ENCODE peak calls at places on chromosomes 2 and 18, in nine cellular contexts. D is BE2C; P is stimulated activated CD8-positive, alpha-beta memory T cell treated with anti-CD3 and anti-CD28 coated beads, Interleukin-7, amount 100 ng/mL, for 1 hour; A is amygdala; M is foreskin fibroblast; F is Right ventricle myocardium inferior; E is neuronal stem cell; V is AG08395; B is stimulated activated CD4-positive, alpha-beta T cell treated with anti-CD3 and anti-CD28 coated beads, Interleukin-15, amount 100 ng/mL, for 24 hours. L is an unnamed sample.

GRCh38 chr2:241945311-241945710 is 75.8 kb downstream of the RTP5 start:
- DNase-seq in D (no peak), P (no peak), A (no peak), M (no peak), F (no peak), E (no peak), V (no peak), B (no peak), L (no peak)

GRCh38 chr2:124524155-124524910 is 499.2 kb downstream of the CNTNAP5 start:
- DNase-seq in D (no peak), P (no peak), A (no peak), M (no peak), F (no peak), E (no peak), V (no peak), B (no peak), L (no peak)

GRCh38 chr2:184554736-184555135 is 43.6 kb upstream of the ZNF804A start:
- DNase-seq in D (no peak), P (no peak), A (no peak), M (peak; percentile 1), F (no peak), E (no peak), V (no peak), B (no peak), L (no peak)

GRCh38 chr2:46075848-46076247 is 221.4 kb upstream of the EPAS1 start:
- DNase-seq in D (no peak), P (no peak), A (no peak), M (peak; percentile 40), F (no peak), E (no peak), V (no peak), B (no peak), L (no peak)

GRCh38 chr18:22545091-22545795 is 127.5 kb upstream of the CTAGE1 start:
- DNase-seq in D (no peak), P (no peak), A (no peak), M (no peak), F (no peak), E (no peak), V (no peak), B (no peak), L (no peak)

GRCh38 chr2:239397856-239398470 is 2.9 kb downstream of the HDAC4 start:
- DNase-seq in D (no peak), P (no peak), A (no peak), M (peak; percentile 77), F (no peak), E (no peak), V (no peak), B (no peak), L (peak; percentile 38)

GRCh38 chr2:120293123-120293990 is 40.7 kb downstream of the RALB start:
- DNase-seq in D (no peak), P (no peak), A (no peak), M (no peak), F (no peak), E (no peak), V (no peak), B (no peak), L (no peak)

GRCh38 chr18:54662986-54663385 is 71.9 kb downstream of the DYNAP start:
- DNase-seq in D (no peak), P (no peak), A (no peak), M (no peak), F (no peak), E (no peak), V (no peak), B (no peak), L (no peak)

GRCh38 chr2:110863726-110864125 is 131.4 kb downstream of the ACOXL start:
- DNase-seq in D (no peak), P (no peak), A (no peak), M (no peak), F (no peak), E (no peak), V (no peak), B (no peak), L (no peak)

GRCh38 chr2:107393516-107393915 is 433.2 kb upstream of the RGPD4 start:
- DNase-seq in D (no peak), P (no peak), A (no peak), M (no peak), F (no peak), E (no peak), V (no peak), B (no peak), L (no peak)

GRCh38 chr2:81195017-81195773 is 890.6 kb upstream of the LRRTM1 start:
- DNase-seq in D (no peak), P (no peak), A (no peak), M (no peak), F (no peak), E (no peak), V (no peak), B (no peak), L (no peak)

GRCh38 chr2:72887032-72887835 is at the start of gene SPR:
- DNase-seq in D (peak; percentile 65), P (no peak), A (peak; percentile 66), M (peak; percentile 87), F (peak; percentile 91), E (no peak), V (peak; percentile 73), B (peak; percentile 86), L (no peak)

GRCh38 chr2:152200101-152200500 is 24.5 kb upstream of the STAM2 start:
- DNase-seq in D (no peak), P (no peak), A (no peak), M (peak; percentile 27), F (no peak), E (no peak), V (no peak), B (no peak), L (no peak)

GRCh38 chr18:13604751-13605150 is 121.6 kb downstream of the FAM210A start:
- DNase-seq in D (no peak), P (no peak), A (no peak), M (no peak), F (no peak), E (no peak), V (no peak), B (no peak), L (no peak)

L was measured in DND-41.